ENCODE peak calls at places on chromosome 20, in eight cellular contexts. One of them, this sample, is unnamed. For H3K4me1, the result is how much of the 10 kb centered on the place peaks cover.

GRCh38 chr20:48422242-48422960 is 405.4 kb downstream of the PREX1 start:
- ATAC-seq in K562: no peak
- ATAC-seq in HepG2: no peak
- ATAC-seq in upper lobe of left lung: no peak
- ATAC-seq in HCT116: no peak
- ATAC-seq in Panc1: no peak
- ATAC-seq in GM23338: no peak
- ATAC-seq in GM12878: peak
- ATAC-seq in this sample: no peak

GRCh38 chr20:48858075-48858790 is 30.4 kb upstream of the PREX1 start:
- ATAC-seq in GM12878: no peak
- ATAC-seq in GM23338: no peak
- ATAC-seq in Panc1: peak
- ATAC-seq in HepG2: peak
- ATAC-seq in upper lobe of left lung: peak
- ATAC-seq in K562: peak
- ATAC-seq in HCT116: no peak
- ATAC-seq in this sample: no peak

GRCh38 chr20:38692436-38693411 is 31.6 kb upstream of the SLC32A1 start:
- ATAC-seq in GM23338: peak
- ATAC-seq in Panc1: peak
- ATAC-seq in HepG2: peak
- ATAC-seq in K562: peak
- ATAC-seq in upper lobe of left lung: no peak
- ATAC-seq in HCT116: peak
- ATAC-seq in GM12878: peak
- ATAC-seq in this sample: no peak

GRCh38 chr20:48278961-48279481 is 493.7 kb upstream of the SULF2 start:
- ATAC-seq in HepG2: no peak
- ATAC-seq in K562: no peak
- ATAC-seq in Panc1: no peak
- ATAC-seq in GM23338: no peak
- ATAC-seq in GM12878: no peak
- ATAC-seq in HCT116: no peak
- ATAC-seq in upper lobe of left lung: no peak
- ATAC-seq in this sample: no peak

GRCh38 chr20:19253316-19253715 is 40.9 kb downstream of the SLC24A3 start:
- ATAC-seq in upper lobe of left lung: no peak
- ATAC-seq in HCT116: no peak
- ATAC-seq in GM12878: no peak
- ATAC-seq in GM23338: no peak
- ATAC-seq in K562: no peak
- ATAC-seq in Panc1: no peak
- ATAC-seq in HepG2: no peak
- ATAC-seq in this sample: no peak

GRCh38 chr20:59177266-59178250 is 13.9 kb downstream of the ZNF831 start:
- ATAC-seq in HCT116: no peak
- ATAC-seq in HepG2: no peak
- ATAC-seq in upper lobe of left lung: no peak
- ATAC-seq in Panc1: no peak
- ATAC-seq in GM12878: no peak
- ATAC-seq in K562: no peak
- ATAC-seq in GM23338: no peak
- ATAC-seq in this sample: no peak

GRCh38 chr20:11001767-11002540 is 328.2 kb upstream of the JAG1 start:
- ATAC-seq in upper lobe of left lung: no peak
- ATAC-seq in GM12878: peak
- ATAC-seq in HCT116: peak
- ATAC-seq in Panc1: peak
- ATAC-seq in HepG2: peak
- ATAC-seq in K562: no peak
- ATAC-seq in GM23338: no peak
- ATAC-seq in this sample: no peak

GRCh38 chr20:5535211-5535756 is 214.9 kb upstream of the SHLD1 start:
- ATAC-seq in GM12878: no peak
- ATAC-seq in K562: peak
- ATAC-seq in HCT116: no peak
- ATAC-seq in GM23338: no peak
- ATAC-seq in Panc1: no peak
- ATAC-seq in HepG2: peak
- ATAC-seq in upper lobe of left lung: peak
- ATAC-seq in this sample: peak

GRCh38 chr20:17605131-17605660 is 35.3 kb downstream of the DSTN start:
- ATAC-seq in HCT116: no peak
- ATAC-seq in HepG2: peak
- ATAC-seq in GM12878: no peak
- ATAC-seq in K562: no peak
- ATAC-seq in GM23338: no peak
- ATAC-seq in Panc1: peak
- ATAC-seq in upper lobe of left lung: no peak
- ATAC-seq in this sample: no peak

GRCh38 chr20:35607003-35607735 is 8.5 kb upstream of the SPAG4 start:
- ATAC-seq in GM23338: no peak
- ATAC-seq in upper lobe of left lung: peak
- ATAC-seq in K562: no peak
- ATAC-seq in HCT116: peak
- ATAC-seq in Panc1: no peak
- ATAC-seq in GM12878: no peak
- ATAC-seq in HepG2: no peak
- ATAC-seq in this sample: no peak

GRCh38 chr20:41524980-41525613 is 93.1 kb downstream of the CHD6 start:
- ATAC-seq in HepG2: peak
- ATAC-seq in K562: peak
- ATAC-seq in Panc1: no peak
- ATAC-seq in HCT116: no peak
- ATAC-seq in upper lobe of left lung: peak
- ATAC-seq in GM23338: peak
- ATAC-seq in GM12878: no peak
- ATAC-seq in this sample: no peak

GRCh38 chr20:17863577-17864292 is 104.9 kb downstream of the SNX5 start:
- ATAC-seq in GM23338: no peak
- ATAC-seq in upper lobe of left lung: no peak
- ATAC-seq in GM12878: no peak
- ATAC-seq in HepG2: peak
- ATAC-seq in Panc1: no peak
- ATAC-seq in K562: no peak
- ATAC-seq in HCT116: no peak
- ATAC-seq in this sample: peak

GRCh38 chr20:2131366-2131765 is 29.7 kb downstream of the STK35 start:
- ATAC-seq in HepG2: no peak
- ATAC-seq in K562: no peak
- ATAC-seq in GM12878: no peak
- ATAC-seq in upper lobe of left lung: no peak
- ATAC-seq in Panc1: no peak
- ATAC-seq in HCT116: peak
- ATAC-seq in GM23338: no peak
- ATAC-seq in this sample: no peak
- H3K4me1 ChIP-seq in HepG2: under half
- H3K4me1 ChIP-seq in K562: under half
- H3K4me1 ChIP-seq in GM12878: under half
- H3K4me1 ChIP-seq in upper lobe of left lung: under half
- H3K4me1 ChIP-seq in Panc1: under half
- H3K4me1 ChIP-seq in HCT116: under half
- H3K4me1 ChIP-seq in GM23338: under half
- H3K4me1 ChIP-seq in this sample: under half

DNA sequence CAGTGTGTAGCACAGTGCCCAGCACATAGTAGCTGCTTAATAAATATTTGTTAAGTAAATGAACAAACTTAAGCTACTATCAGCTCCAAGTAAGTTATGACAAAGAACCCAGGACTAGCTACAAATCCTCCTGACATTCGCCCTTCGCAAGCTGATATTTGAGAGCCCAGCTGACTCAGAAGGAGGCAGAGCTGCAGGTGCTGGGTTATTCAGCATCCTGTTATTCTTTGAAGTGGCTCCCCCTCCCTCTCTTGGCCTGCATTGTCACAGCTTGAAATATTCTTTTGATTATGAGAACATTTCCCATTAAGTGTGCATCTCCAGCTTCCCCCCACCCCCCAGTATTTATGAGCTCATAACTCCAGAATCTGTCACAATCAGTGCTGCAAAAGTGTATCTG is 78.8 kb upstream of the RALY start:
- ATAC-seq in GM23338: peak
- ATAC-seq in GM12878: peak
- ATAC-seq in K562: no peak
- ATAC-seq in upper lobe of left lung: no peak
- ATAC-seq in Panc1: no peak
- ATAC-seq in HepG2: no peak
- ATAC-seq in HCT116: peak
- ATAC-seq in this sample: no peak
- TF ChIP-seq CTCF in GM23338: no peak
- TF ChIP-seq CTCF in GM12878: no peak
- TF ChIP-seq CTCF in K562: no peak
- TF ChIP-seq CTCF in upper lobe of left lung: no peak
- TF ChIP-seq CTCF in Panc1: no peak
- TF ChIP-seq CTCF in HepG2: no peak
- TF ChIP-seq CTCF in HCT116: peak
- TF ChIP-seq CTCF in this sample: no peak

GRCh38 chr20:62381202-62381797 is 5.6 kb upstream of the RPS21 start:
- ATAC-seq in K562: peak
- ATAC-seq in GM23338: no peak
- ATAC-seq in GM12878: no peak
- ATAC-seq in HCT116: no peak
- ATAC-seq in Panc1: peak
- ATAC-seq in HepG2: no peak
- ATAC-seq in upper lobe of left lung: no peak
- ATAC-seq in this sample: no peak
- TF ChIP-seq POLR2AphosphoS5 in K562: no peak
- TF ChIP-seq POLR2AphosphoS5 in GM23338: no peak
- TF ChIP-seq POLR2AphosphoS5 in GM12878: no peak
- TF ChIP-seq POLR2AphosphoS5 in HCT116: no peak
- TF ChIP-seq POLR2AphosphoS5 in Panc1: peak
- TF ChIP-seq POLR2AphosphoS5 in HepG2: peak
- TF ChIP-seq POLR2AphosphoS5 in upper lobe of left lung: peak
- TF ChIP-seq POLR2AphosphoS5 in this sample: no peak

GRCh38 chr20:31715766-31716165 is 6.9 kb downstream of the BCL2L1 start:
- ATAC-seq in K562: no peak
- ATAC-seq in upper lobe of left lung: no peak
- ATAC-seq in GM12878: no peak
- ATAC-seq in HCT116: no peak
- ATAC-seq in Panc1: no peak
- ATAC-seq in GM23338: no peak
- ATAC-seq in HepG2: no peak
- ATAC-seq in this sample: no peak
- H3K4me1 ChIP-seq in K562: half or more
- H3K4me1 ChIP-seq in upper lobe of left lung: half or more
- H3K4me1 ChIP-seq in GM12878: under half
- H3K4me1 ChIP-seq in HCT116: half or more
- H3K4me1 ChIP-seq in Panc1: half or more
- H3K4me1 ChIP-seq in GM23338: half or more
- H3K4me1 ChIP-seq in HepG2: half or more
- H3K4me1 ChIP-seq in this sample: half or more

DNA sequence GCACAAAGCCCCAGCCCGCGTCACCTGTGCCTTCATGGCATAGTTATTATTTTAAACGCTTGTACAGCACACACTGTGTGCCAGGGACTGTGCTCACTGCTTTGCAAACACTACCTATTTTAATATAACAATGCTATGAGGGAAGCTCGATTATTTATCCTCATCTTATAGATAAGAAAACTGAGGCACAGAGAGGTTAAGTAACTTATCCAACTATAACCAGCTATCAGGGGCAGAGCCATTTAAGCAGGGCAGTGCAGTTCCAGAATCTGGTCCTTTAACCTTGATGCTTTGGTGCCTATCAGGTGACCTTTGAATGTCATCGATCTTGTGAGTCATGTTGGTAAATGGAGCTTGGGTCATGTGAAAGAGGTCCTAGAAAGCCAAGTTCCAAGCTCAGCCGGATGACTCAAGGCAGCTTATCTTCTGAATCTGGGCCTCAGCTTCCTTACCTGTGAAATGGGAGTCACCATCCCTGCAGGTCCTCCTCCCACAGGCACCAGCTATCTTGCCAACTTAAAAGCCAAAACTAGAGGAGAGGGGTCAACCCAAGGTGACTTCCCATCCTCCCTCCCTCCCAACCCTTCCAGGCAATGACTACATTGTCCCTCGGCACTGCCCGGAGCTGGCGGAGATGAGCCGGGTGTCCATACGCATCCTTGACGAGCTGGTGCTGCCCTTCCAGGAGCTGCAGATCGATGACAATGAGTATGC is 56.4 kb upstream of the TTPAL start:
- ATAC-seq in GM12878: no peak
- ATAC-seq in HepG2: peak
- ATAC-seq in Panc1: no peak
- ATAC-seq in upper lobe of left lung: no peak
- ATAC-seq in HCT116: no peak
- ATAC-seq in GM23338: no peak
- ATAC-seq in K562: no peak
- ATAC-seq in this sample: no peak
- TF ChIP-seq CTCF in GM12878: no peak
- TF ChIP-seq CTCF in HepG2: no peak
- TF ChIP-seq CTCF in Panc1: no peak
- TF ChIP-seq CTCF in upper lobe of left lung: no peak
- TF ChIP-seq CTCF in HCT116: no peak
- TF ChIP-seq CTCF in GM23338: no peak
- TF ChIP-seq CTCF in K562: no peak
- TF ChIP-seq CTCF in this sample: no peak

GRCh38 chr20:15555913-15556312 is 1017.3 kb downstream of the KIF16B start:
- ATAC-seq in upper lobe of left lung: no peak
- ATAC-seq in K562: no peak
- ATAC-seq in GM23338: no peak
- ATAC-seq in HepG2: no peak
- ATAC-seq in GM12878: no peak
- ATAC-seq in Panc1: no peak
- ATAC-seq in HCT116: no peak
- ATAC-seq in this sample: no peak
- TF ChIP-seq POLR2AphosphoS5 in upper lobe of left lung: no peak
- TF ChIP-seq POLR2AphosphoS5 in K562: no peak
- TF ChIP-seq POLR2AphosphoS5 in GM23338: no peak
- TF ChIP-seq POLR2AphosphoS5 in HepG2: no peak
- TF ChIP-seq POLR2AphosphoS5 in GM12878: no peak
- TF ChIP-seq POLR2AphosphoS5 in Panc1: no peak
- TF ChIP-seq POLR2AphosphoS5 in HCT116: no peak
- TF ChIP-seq POLR2AphosphoS5 in this sample: peak

GRCh38 chr20:22566876-22567658 is 17.3 kb downstream of the FOXA2 start:
- ATAC-seq in HCT116: no peak
- ATAC-seq in GM23338: peak
- ATAC-seq in K562: no peak
- ATAC-seq in HepG2: no peak
- ATAC-seq in GM12878: no peak
- ATAC-seq in upper lobe of left lung: no peak
- ATAC-seq in Panc1: no peak
- ATAC-seq in this sample: no peak
- H3K4me1 ChIP-seq in HCT116: under half
- H3K4me1 ChIP-seq in GM23338: half or more
- H3K4me1 ChIP-seq in K562: under half
- H3K4me1 ChIP-seq in HepG2: half or more
- H3K4me1 ChIP-seq in GM12878: under half
- H3K4me1 ChIP-seq in upper lobe of left lung: under half
- H3K4me1 ChIP-seq in Panc1: under half
- H3K4me1 ChIP-seq in this sample: under half

DNA sequence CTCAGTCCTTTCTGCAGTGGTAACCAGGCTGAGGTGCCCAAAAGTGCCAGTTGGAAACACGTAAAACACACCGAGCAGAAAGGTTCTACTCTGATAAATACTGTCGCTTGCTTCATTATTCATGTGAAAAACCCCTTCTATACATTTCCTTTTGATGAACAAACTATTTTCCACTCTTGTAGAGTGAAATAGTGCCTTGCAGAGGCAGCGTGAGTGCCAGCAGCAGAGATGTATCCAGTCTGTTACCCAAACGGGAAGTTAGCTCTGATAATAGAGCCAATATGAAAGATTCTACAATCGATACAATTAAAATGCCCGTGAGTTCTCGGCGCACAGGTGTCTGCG is 1.5 kb downstream of the ZBTB46 start:
- ATAC-seq in K562: no peak
- ATAC-seq in upper lobe of left lung: no peak
- ATAC-seq in GM23338: no peak
- ATAC-seq in GM12878: peak
- ATAC-seq in HepG2: no peak
- ATAC-seq in Panc1: no peak
- ATAC-seq in HCT116: no peak
- ATAC-seq in this sample: no peak
- TF ChIP-seq CTCF in K562: no peak
- TF ChIP-seq CTCF in upper lobe of left lung: no peak
- TF ChIP-seq CTCF in GM23338: no peak
- TF ChIP-seq CTCF in GM12878: no peak
- TF ChIP-seq CTCF in HepG2: no peak
- TF ChIP-seq CTCF in Panc1: no peak
- TF ChIP-seq CTCF in HCT116: no peak
- TF ChIP-seq CTCF in this sample: no peak